ENCODE peak calls at places on chromosomes 2 and 18, in eight cellular contexts. One of them, this sample, is unnamed.

GRCh38 chr2:71640459-71640858 is 187.1 kb downstream of the DYSF start:
- DNase-seq in heart right ventricle: no peak
- DNase-seq in cardiac muscle cell: no peak
- DNase-seq in HFF-Myc: no peak
- DNase-seq in PC-3: no peak
- DNase-seq in left lung: no peak
- DNase-seq in IMR-90: no peak
- DNase-seq in astrocyte of the spinal cord: no peak
- DNase-seq in this sample: no peak

GRCh38 chr18:75827781-75828274 is 400.3 kb upstream of the SMIM21 start:
- DNase-seq in heart right ventricle: no peak
- DNase-seq in cardiac muscle cell: no peak
- DNase-seq in HFF-Myc: no peak
- DNase-seq in PC-3: no peak
- DNase-seq in left lung: no peak
- DNase-seq in IMR-90: no peak
- DNase-seq in astrocyte of the spinal cord: no peak
- DNase-seq in this sample: no peak

GRCh38 chr18:73653251-73653650 is 494.4 kb downstream of the FBXO15 start:
- DNase-seq in heart right ventricle: no peak
- DNase-seq in cardiac muscle cell: no peak
- DNase-seq in HFF-Myc: no peak
- DNase-seq in PC-3: no peak
- DNase-seq in left lung: no peak
- DNase-seq in IMR-90: no peak
- DNase-seq in astrocyte of the spinal cord: no peak
- DNase-seq in this sample: no peak

GRCh38 chr18:63676526-63676925 is 14.8 kb upstream of the SERPINB3 start:
- DNase-seq in heart right ventricle: no peak
- DNase-seq in cardiac muscle cell: peak; percentile 50
- DNase-seq in HFF-Myc: no peak
- DNase-seq in PC-3: peak; percentile 71
- DNase-seq in left lung: no peak
- DNase-seq in IMR-90: no peak
- DNase-seq in astrocyte of the spinal cord: no peak
- DNase-seq in this sample: no peak

GRCh38 chr18:23735021-23735464 is 45.8 kb downstream of the LAMA3 start:
- DNase-seq in heart right ventricle: no peak
- DNase-seq in cardiac muscle cell: no peak
- DNase-seq in HFF-Myc: no peak
- DNase-seq in PC-3: no peak
- DNase-seq in left lung: no peak
- DNase-seq in IMR-90: no peak
- DNase-seq in astrocyte of the spinal cord: peak; percentile 52
- DNase-seq in this sample: peak; percentile 60

GRCh38 chr2:109498906-109499305 is 114.9 kb downstream of the SEPTIN10 start:
- DNase-seq in heart right ventricle: no peak
- DNase-seq in cardiac muscle cell: no peak
- DNase-seq in HFF-Myc: no peak
- DNase-seq in PC-3: no peak
- DNase-seq in left lung: no peak
- DNase-seq in IMR-90: no peak
- DNase-seq in astrocyte of the spinal cord: no peak
- DNase-seq in this sample: no peak

GRCh38 chr2:169324581-169325260 is 37.6 kb downstream of the LRP2 start:
- DNase-seq in heart right ventricle: no peak
- DNase-seq in cardiac muscle cell: peak; percentile 55
- DNase-seq in HFF-Myc: no peak
- DNase-seq in PC-3: peak; percentile 26
- DNase-seq in left lung: no peak
- DNase-seq in IMR-90: no peak
- DNase-seq in astrocyte of the spinal cord: no peak
- DNase-seq in this sample: no peak

GRCh38 chr18:7746106-7746505 is 179.0 kb downstream of the PTPRM start:
- DNase-seq in heart right ventricle: no peak
- DNase-seq in cardiac muscle cell: no peak
- DNase-seq in HFF-Myc: no peak
- DNase-seq in PC-3: no peak
- DNase-seq in left lung: no peak
- DNase-seq in IMR-90: no peak
- DNase-seq in astrocyte of the spinal cord: no peak
- DNase-seq in this sample: no peak

GRCh38 chr18:26655614-26656400 is 107.5 kb upstream of the KCTD1 start:
- DNase-seq in heart right ventricle: peak; percentile 62
- DNase-seq in cardiac muscle cell: peak; percentile 85
- DNase-seq in HFF-Myc: no peak
- DNase-seq in PC-3: peak; percentile 59
- DNase-seq in left lung: peak; percentile 58
- DNase-seq in IMR-90: peak; percentile 11
- DNase-seq in astrocyte of the spinal cord: peak; percentile 58
- DNase-seq in this sample: peak; percentile 35

GRCh38 chr2:113281920-113282746 is 3.4 kb upstream of the PAX8 start:
- DNase-seq in heart right ventricle: no peak
- DNase-seq in cardiac muscle cell: no peak
- DNase-seq in HFF-Myc: no peak
- DNase-seq in PC-3: no peak
- DNase-seq in left lung: no peak
- DNase-seq in IMR-90: peak; percentile 10
- DNase-seq in astrocyte of the spinal cord: peak; percentile 76
- DNase-seq in this sample: no peak

GRCh38 chr2:9782197-9782719 is 61.0 kb upstream of the TAF1B start:
- DNase-seq in heart right ventricle: no peak
- DNase-seq in cardiac muscle cell: no peak
- DNase-seq in HFF-Myc: no peak
- DNase-seq in PC-3: peak; percentile 81
- DNase-seq in left lung: no peak
- DNase-seq in IMR-90: no peak
- DNase-seq in astrocyte of the spinal cord: no peak
- DNase-seq in this sample: peak; percentile 21

GRCh38 chr18:74251297-74252031 is 40.3 kb downstream of the CYB5A start:
- DNase-seq in heart right ventricle: no peak
- DNase-seq in cardiac muscle cell: no peak
- DNase-seq in HFF-Myc: peak; percentile 80
- DNase-seq in PC-3: peak; percentile 27
- DNase-seq in left lung: no peak
- DNase-seq in IMR-90: peak; percentile 72
- DNase-seq in astrocyte of the spinal cord: peak; percentile 61
- DNase-seq in this sample: peak; percentile 88

GRCh38 chr2:241330616-241330981 is 14.9 kb downstream of the SEPTIN2 start:
- DNase-seq in heart right ventricle: no peak
- DNase-seq in cardiac muscle cell: no peak
- DNase-seq in HFF-Myc: no peak
- DNase-seq in PC-3: no peak
- DNase-seq in left lung: no peak
- DNase-seq in IMR-90: no peak
- DNase-seq in astrocyte of the spinal cord: no peak
- DNase-seq in this sample: no peak

GRCh38 chr2:49490710-49491109 is 336.4 kb upstream of the FSHR start:
- DNase-seq in heart right ventricle: no peak
- DNase-seq in cardiac muscle cell: peak; percentile 48
- DNase-seq in HFF-Myc: no peak
- DNase-seq in PC-3: peak; percentile 22
- DNase-seq in left lung: no peak
- DNase-seq in IMR-90: no peak
- DNase-seq in astrocyte of the spinal cord: no peak
- DNase-seq in this sample: no peak

GRCh38 chr2:153388246-153388645 is 90.3 kb downstream of the RPRM start:
- DNase-seq in heart right ventricle: no peak
- DNase-seq in cardiac muscle cell: no peak
- DNase-seq in HFF-Myc: no peak
- DNase-seq in PC-3: peak; percentile 2
- DNase-seq in left lung: no peak
- DNase-seq in IMR-90: no peak
- DNase-seq in astrocyte of the spinal cord: peak; percentile 76
- DNase-seq in this sample: no peak

GRCh38 chr2:197704434-197705142 is 581 bp upstream of the MARS2 start:
- DNase-seq in heart right ventricle: no peak
- DNase-seq in cardiac muscle cell: no peak
- DNase-seq in HFF-Myc: no peak
- DNase-seq in PC-3: no peak
- DNase-seq in left lung: no peak
- DNase-seq in IMR-90: no peak
- DNase-seq in astrocyte of the spinal cord: no peak
- DNase-seq in this sample: no peak

GRCh38 chr2:217142649-217143266 is 282.9 kb upstream of the TNP1 start:
- DNase-seq in heart right ventricle: no peak
- DNase-seq in cardiac muscle cell: no peak
- DNase-seq in HFF-Myc: peak; percentile 12
- DNase-seq in PC-3: peak; percentile 65
- DNase-seq in left lung: no peak
- DNase-seq in IMR-90: no peak
- DNase-seq in astrocyte of the spinal cord: peak; percentile 21
- DNase-seq in this sample: peak; percentile 15

GRCh38 chr18:41887100-41887499 is 67.9 kb upstream of the PIK3C3 start:
- DNase-seq in heart right ventricle: no peak
- DNase-seq in cardiac muscle cell: no peak
- DNase-seq in HFF-Myc: no peak
- DNase-seq in PC-3: no peak
- DNase-seq in left lung: no peak
- DNase-seq in IMR-90: no peak
- DNase-seq in astrocyte of the spinal cord: no peak
- DNase-seq in this sample: no peak

GRCh38 chr2:29459445-29460179 is 344.4 kb downstream of the CLIP4 start:
- DNase-seq in heart right ventricle: no peak
- DNase-seq in cardiac muscle cell: no peak
- DNase-seq in HFF-Myc: no peak
- DNase-seq in PC-3: peak; percentile 67
- DNase-seq in left lung: no peak
- DNase-seq in IMR-90: peak; percentile 90
- DNase-seq in astrocyte of the spinal cord: peak; percentile 65
- DNase-seq in this sample: peak; percentile 68

GRCh38 chr2:67771380-67771779 is 291.4 kb downstream of the C1D start:
- DNase-seq in heart right ventricle: no peak
- DNase-seq in cardiac muscle cell: no peak
- DNase-seq in HFF-Myc: no peak
- DNase-seq in PC-3: no peak
- DNase-seq in left lung: no peak
- DNase-seq in IMR-90: no peak
- DNase-seq in astrocyte of the spinal cord: no peak
- DNase-seq in this sample: no peak

GRCh38 chr2:78263571-78263970 is 741.4 kb upstream of the LRRTM4 start:
- DNase-seq in heart right ventricle: no peak
- DNase-seq in cardiac muscle cell: no peak
- DNase-seq in HFF-Myc: no peak
- DNase-seq in PC-3: no peak
- DNase-seq in left lung: no peak
- DNase-seq in IMR-90: no peak
- DNase-seq in astrocyte of the spinal cord: no peak
- DNase-seq in this sample: no peak

GRCh38 chr2:58428553-58429284 is 187.6 kb upstream of the FANCL start:
- DNase-seq in heart right ventricle: no peak
- DNase-seq in cardiac muscle cell: peak; percentile 75
- DNase-seq in HFF-Myc: no peak
- DNase-seq in PC-3: no peak
- DNase-seq in left lung: no peak
- DNase-seq in IMR-90: no peak
- DNase-seq in astrocyte of the spinal cord: peak; percentile 8
- DNase-seq in this sample: no peak
- H3K4me3 ChIP-seq in heart right ventricle: peak overlapping the region; percentile 41
- H3K4me3 ChIP-seq in cardiac muscle cell: peak overlapping the region; percentile 51
- H3K4me3 ChIP-seq in HFF-Myc: no peak overlapping the region
- H3K4me3 ChIP-seq in PC-3: no peak overlapping the region
- H3K4me3 ChIP-seq in left lung: peak overlapping the region; percentile 30
- H3K4me3 ChIP-seq in IMR-90: no peak overlapping the region
- H3K4me3 ChIP-seq in astrocyte of the spinal cord: peak overlapping the region; percentile 57
- H3K4me3 ChIP-seq in this sample: no peak overlapping the region

GRCh38 chr2:239994086-239994485 is 31.1 kb downstream of the NDUFA10 start:
- DNase-seq in heart right ventricle: no peak
- DNase-seq in cardiac muscle cell: no peak
- DNase-seq in HFF-Myc: no peak
- DNase-seq in PC-3: no peak
- DNase-seq in left lung: no peak
- DNase-seq in IMR-90: no peak
- DNase-seq in astrocyte of the spinal cord: no peak
- DNase-seq in this sample: no peak

GRCh38 chr2:239990966-239991365 is 34.2 kb downstream of the NDUFA10 start:
- DNase-seq in heart right ventricle: no peak
- DNase-seq in cardiac muscle cell: no peak
- DNase-seq in HFF-Myc: no peak
- DNase-seq in PC-3: no peak
- DNase-seq in left lung: no peak
- DNase-seq in IMR-90: no peak
- DNase-seq in astrocyte of the spinal cord: no peak
- DNase-seq in this sample: peak; percentile 6

GRCh38 chr2:239993291-239993690 is 31.9 kb downstream of the NDUFA10 start:
- DNase-seq in heart right ventricle: no peak
- DNase-seq in cardiac muscle cell: no peak
- DNase-seq in HFF-Myc: no peak
- DNase-seq in PC-3: no peak
- DNase-seq in left lung: no peak
- DNase-seq in IMR-90: no peak
- DNase-seq in astrocyte of the spinal cord: no peak
- DNase-seq in this sample: no peak

GRCh38 chr2:239991689-239992314 is 33.3 kb downstream of the NDUFA10 start:
- DNase-seq in heart right ventricle: no peak
- DNase-seq in cardiac muscle cell: peak; percentile 54
- DNase-seq in HFF-Myc: peak; percentile 45
- DNase-seq in PC-3: peak; percentile 65
- DNase-seq in left lung: no peak
- DNase-seq in IMR-90: peak; percentile 68
- DNase-seq in astrocyte of the spinal cord: peak; percentile 73
- DNase-seq in this sample: peak; percentile 83
- TF ChIP-seq CTCF in heart right ventricle: peak; percentile 82
- TF ChIP-seq CTCF in cardiac muscle cell: peak; percentile 72
- TF ChIP-seq CTCF in HFF-Myc: peak; percentile 69
- TF ChIP-seq CTCF in PC-3: peak; percentile 88
- TF ChIP-seq CTCF in left lung: peak; percentile 70
- TF ChIP-seq CTCF in IMR-90: peak; percentile 87
- TF ChIP-seq CTCF in astrocyte of the spinal cord: peak; percentile 71
- TF ChIP-seq CTCF in this sample: peak; percentile 76

DNA sequence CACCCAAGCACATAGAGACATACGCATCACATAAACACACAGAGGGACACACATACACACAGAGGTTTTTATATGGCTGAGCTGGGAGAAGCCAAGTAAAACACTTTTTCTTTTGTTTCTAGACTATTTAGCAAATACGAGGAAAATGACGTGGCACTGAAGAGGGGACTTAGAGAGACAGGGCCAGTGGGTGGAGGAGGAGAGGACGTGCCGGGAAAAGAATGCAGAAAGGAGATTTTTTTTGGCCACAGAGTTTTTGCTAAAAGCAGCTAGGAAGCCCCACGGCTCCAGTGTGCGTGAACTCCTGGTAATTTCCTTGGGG is 168.5 kb upstream of the KLF7 start:
- DNase-seq in heart right ventricle: no peak
- DNase-seq in cardiac muscle cell: no peak
- DNase-seq in HFF-Myc: no peak
- DNase-seq in PC-3: no peak
- DNase-seq in left lung: no peak
- DNase-seq in IMR-90: no peak
- DNase-seq in astrocyte of the spinal cord: no peak
- DNase-seq in this sample: no peak
- H3K4me3 ChIP-seq in heart right ventricle: peak overlapping the region; percentile 39
- H3K4me3 ChIP-seq in cardiac muscle cell: no peak overlapping the region
- H3K4me3 ChIP-seq in HFF-Myc: peak overlapping the region; percentile 32
- H3K4me3 ChIP-seq in PC-3: peak overlapping the region; percentile 57
- H3K4me3 ChIP-seq in left lung: no peak overlapping the region
- H3K4me3 ChIP-seq in IMR-90: peak overlapping the region; percentile 24
- H3K4me3 ChIP-seq in astrocyte of the spinal cord: peak overlapping the region; percentile 36
- H3K4me3 ChIP-seq in this sample: peak overlapping the region; percentile 54

GRCh38 chr2:119517433-119517832 is 6.8 kb downstream of the SCTR start:
- DNase-seq in heart right ventricle: peak; percentile 53
- DNase-seq in cardiac muscle cell: peak; percentile 77
- DNase-seq in HFF-Myc: no peak
- DNase-seq in PC-3: peak; percentile 51
- DNase-seq in left lung: peak; percentile 71
- DNase-seq in IMR-90: peak; percentile 21
- DNase-seq in astrocyte of the spinal cord: peak; percentile 8
- DNase-seq in this sample: peak; percentile 31
- TF ChIP-seq CTCF in heart right ventricle: peak; percentile 60
- TF ChIP-seq CTCF in cardiac muscle cell: peak; percentile 90
- TF ChIP-seq CTCF in HFF-Myc: peak; percentile 82
- TF ChIP-seq CTCF in PC-3: peak; percentile 66
- TF ChIP-seq CTCF in left lung: peak; percentile 72
- TF ChIP-seq CTCF in IMR-90: peak; percentile 46
- TF ChIP-seq CTCF in astrocyte of the spinal cord: peak; percentile 72
- TF ChIP-seq CTCF in this sample: peak; percentile 70